ENCODE peak calls at places on chromosome 17, in ten cellular contexts. One of them, this sample, is unnamed.

GRCh38 chr17:44389723-44390202 is 314 bp upstream of the ITGA2B start:
- ATAC-seq in lower lobe of right lung: no peak
- ATAC-seq in body of pancreas: no peak
- ATAC-seq in left cardiac atrium: no peak
- ATAC-seq in activated naive CD8-positive, alpha-beta T cell treated with anti-CD3 and anti-CD28 coated beads, Interleukin-2, amount 10 ng/mL, durations not matched to agents 7 days and 5 days: no peak
- ATAC-seq in sciatic nerve: no peak
- ATAC-seq in natural killer cell: peak
- ATAC-seq in CD4-positive, alpha-beta T cell: no peak
- ATAC-seq in Right ventricle myocardium inferior: no peak
- ATAC-seq in T-helper 17 cell: no peak
- ATAC-seq in this sample: no peak

GRCh38 chr17:49079840-49080663 is 52.5 kb upstream of the B4GALNT2 start:
- ATAC-seq in body of pancreas: no peak
- ATAC-seq in sciatic nerve: no peak
- ATAC-seq in activated naive CD8-positive, alpha-beta T cell treated with anti-CD3 and anti-CD28 coated beads, Interleukin-2, amount 10 ng/mL, durations not matched to agents 7 days and 5 days: no peak
- ATAC-seq in CD4-positive, alpha-beta T cell: no peak
- ATAC-seq in natural killer cell: no peak
- ATAC-seq in Right ventricle myocardium inferior: no peak
- ATAC-seq in left cardiac atrium: no peak
- ATAC-seq in T-helper 17 cell: no peak
- ATAC-seq in lower lobe of right lung: no peak
- ATAC-seq in this sample: no peak

GRCh38 chr17:32610027-32610650 is 123.3 kb downstream of the CDK5R1 start:
- ATAC-seq in left cardiac atrium: no peak
- ATAC-seq in body of pancreas: no peak
- ATAC-seq in T-helper 17 cell: no peak
- ATAC-seq in CD4-positive, alpha-beta T cell: no peak
- ATAC-seq in sciatic nerve: no peak
- ATAC-seq in activated naive CD8-positive, alpha-beta T cell treated with anti-CD3 and anti-CD28 coated beads, Interleukin-2, amount 10 ng/mL, durations not matched to agents 7 days and 5 days: no peak
- ATAC-seq in Right ventricle myocardium inferior: no peak
- ATAC-seq in natural killer cell: no peak
- ATAC-seq in lower lobe of right lung: no peak
- ATAC-seq in this sample: no peak

GRCh38 chr17:81408049-81408448 is 12.8 kb downstream of the BAHCC1 start:
- ATAC-seq in T-helper 17 cell: no peak
- ATAC-seq in Right ventricle myocardium inferior: no peak
- ATAC-seq in natural killer cell: no peak
- ATAC-seq in sciatic nerve: no peak
- ATAC-seq in activated naive CD8-positive, alpha-beta T cell treated with anti-CD3 and anti-CD28 coated beads, Interleukin-2, amount 10 ng/mL, durations not matched to agents 7 days and 5 days: no peak
- ATAC-seq in body of pancreas: no peak
- ATAC-seq in left cardiac atrium: no peak
- ATAC-seq in CD4-positive, alpha-beta T cell: no peak
- ATAC-seq in lower lobe of right lung: no peak
- ATAC-seq in this sample: no peak

GRCh38 chr17:78293896-78294295 is 62.5 kb downstream of the TMEM235 start:
- ATAC-seq in T-helper 17 cell: no peak
- ATAC-seq in activated naive CD8-positive, alpha-beta T cell treated with anti-CD3 and anti-CD28 coated beads, Interleukin-2, amount 10 ng/mL, durations not matched to agents 7 days and 5 days: no peak
- ATAC-seq in Right ventricle myocardium inferior: no peak
- ATAC-seq in lower lobe of right lung: no peak
- ATAC-seq in body of pancreas: no peak
- ATAC-seq in left cardiac atrium: no peak
- ATAC-seq in natural killer cell: no peak
- ATAC-seq in sciatic nerve: no peak
- ATAC-seq in CD4-positive, alpha-beta T cell: no peak
- ATAC-seq in this sample: no peak

GRCh38 chr17:40612510-40613244 is 34.9 kb downstream of the SMARCE1 start:
- ATAC-seq in activated naive CD8-positive, alpha-beta T cell treated with anti-CD3 and anti-CD28 coated beads, Interleukin-2, amount 10 ng/mL, durations not matched to agents 7 days and 5 days: peak
- ATAC-seq in CD4-positive, alpha-beta T cell: peak
- ATAC-seq in T-helper 17 cell: peak
- ATAC-seq in natural killer cell: no peak
- ATAC-seq in lower lobe of right lung: peak
- ATAC-seq in sciatic nerve: no peak
- ATAC-seq in body of pancreas: no peak
- ATAC-seq in Right ventricle myocardium inferior: no peak
- ATAC-seq in left cardiac atrium: no peak
- ATAC-seq in this sample: no peak

GRCh38 chr17:5272313-5272712 is 9.8 kb upstream of the RABEP1 start:
- ATAC-seq in body of pancreas: no peak
- ATAC-seq in CD4-positive, alpha-beta T cell: no peak
- ATAC-seq in activated naive CD8-positive, alpha-beta T cell treated with anti-CD3 and anti-CD28 coated beads, Interleukin-2, amount 10 ng/mL, durations not matched to agents 7 days and 5 days: no peak
- ATAC-seq in natural killer cell: no peak
- ATAC-seq in lower lobe of right lung: no peak
- ATAC-seq in sciatic nerve: no peak
- ATAC-seq in Right ventricle myocardium inferior: no peak
- ATAC-seq in T-helper 17 cell: no peak
- ATAC-seq in left cardiac atrium: no peak
- ATAC-seq in this sample: peak

GRCh38 chr17:4818276-4818675 is 11.3 kb downstream of the PLD2 start:
- ATAC-seq in left cardiac atrium: no peak
- ATAC-seq in lower lobe of right lung: no peak
- ATAC-seq in activated naive CD8-positive, alpha-beta T cell treated with anti-CD3 and anti-CD28 coated beads, Interleukin-2, amount 10 ng/mL, durations not matched to agents 7 days and 5 days: no peak
- ATAC-seq in Right ventricle myocardium inferior: no peak
- ATAC-seq in body of pancreas: no peak
- ATAC-seq in CD4-positive, alpha-beta T cell: no peak
- ATAC-seq in sciatic nerve: no peak
- ATAC-seq in natural killer cell: no peak
- ATAC-seq in T-helper 17 cell: no peak
- ATAC-seq in this sample: no peak

GRCh38 chr17:43401293-43401692 is 2.5 kb downstream of the ARL4D start:
- ATAC-seq in CD4-positive, alpha-beta T cell: no peak
- ATAC-seq in natural killer cell: no peak
- ATAC-seq in body of pancreas: no peak
- ATAC-seq in sciatic nerve: no peak
- ATAC-seq in lower lobe of right lung: peak
- ATAC-seq in left cardiac atrium: peak
- ATAC-seq in Right ventricle myocardium inferior: no peak
- ATAC-seq in T-helper 17 cell: no peak
- ATAC-seq in activated naive CD8-positive, alpha-beta T cell treated with anti-CD3 and anti-CD28 coated beads, Interleukin-2, amount 10 ng/mL, durations not matched to agents 7 days and 5 days: no peak
- ATAC-seq in this sample: peak

GRCh38 chr17:43019418-43019817 is 2.8 kb downstream of the VAT1 start:
- ATAC-seq in T-helper 17 cell: no peak
- ATAC-seq in sciatic nerve: no peak
- ATAC-seq in left cardiac atrium: no peak
- ATAC-seq in CD4-positive, alpha-beta T cell: no peak
- ATAC-seq in body of pancreas: no peak
- ATAC-seq in activated naive CD8-positive, alpha-beta T cell treated with anti-CD3 and anti-CD28 coated beads, Interleukin-2, amount 10 ng/mL, durations not matched to agents 7 days and 5 days: no peak
- ATAC-seq in natural killer cell: no peak
- ATAC-seq in Right ventricle myocardium inferior: no peak
- ATAC-seq in lower lobe of right lung: no peak
- ATAC-seq in this sample: no peak

GRCh38 chr17:65856865-65857264 is 295.4 kb upstream of the AXIN2 start:
- ATAC-seq in Right ventricle myocardium inferior: no peak
- ATAC-seq in natural killer cell: no peak
- ATAC-seq in lower lobe of right lung: no peak
- ATAC-seq in left cardiac atrium: no peak
- ATAC-seq in T-helper 17 cell: no peak
- ATAC-seq in body of pancreas: no peak
- ATAC-seq in activated naive CD8-positive, alpha-beta T cell treated with anti-CD3 and anti-CD28 coated beads, Interleukin-2, amount 10 ng/mL, durations not matched to agents 7 days and 5 days: no peak
- ATAC-seq in sciatic nerve: no peak
- ATAC-seq in CD4-positive, alpha-beta T cell: no peak
- ATAC-seq in this sample: peak

GRCh38 chr17:17724991-17725852 is 44.0 kb downstream of the RAI1 start:
- ATAC-seq in activated naive CD8-positive, alpha-beta T cell treated with anti-CD3 and anti-CD28 coated beads, Interleukin-2, amount 10 ng/mL, durations not matched to agents 7 days and 5 days: no peak
- ATAC-seq in sciatic nerve: peak
- ATAC-seq in Right ventricle myocardium inferior: no peak
- ATAC-seq in lower lobe of right lung: no peak
- ATAC-seq in body of pancreas: no peak
- ATAC-seq in T-helper 17 cell: no peak
- ATAC-seq in natural killer cell: no peak
- ATAC-seq in left cardiac atrium: no peak
- ATAC-seq in CD4-positive, alpha-beta T cell: no peak
- ATAC-seq in this sample: no peak

GRCh38 chr17:75430159-75430748 is 24.8 kb upstream of the GRB2 start:
- ATAC-seq in left cardiac atrium: peak
- ATAC-seq in CD4-positive, alpha-beta T cell: no peak
- ATAC-seq in natural killer cell: no peak
- ATAC-seq in Right ventricle myocardium inferior: peak
- ATAC-seq in body of pancreas: no peak
- ATAC-seq in sciatic nerve: peak
- ATAC-seq in T-helper 17 cell: no peak
- ATAC-seq in lower lobe of right lung: peak
- ATAC-seq in activated naive CD8-positive, alpha-beta T cell treated with anti-CD3 and anti-CD28 coated beads, Interleukin-2, amount 10 ng/mL, durations not matched to agents 7 days and 5 days: no peak
- ATAC-seq in this sample: peak

GRCh38 chr17:68197997-68198930 is 49.6 kb upstream of the AMZ2 start:
- ATAC-seq in natural killer cell: no peak
- ATAC-seq in lower lobe of right lung: peak
- ATAC-seq in CD4-positive, alpha-beta T cell: no peak
- ATAC-seq in Right ventricle myocardium inferior: no peak
- ATAC-seq in body of pancreas: no peak
- ATAC-seq in sciatic nerve: no peak
- ATAC-seq in T-helper 17 cell: no peak
- ATAC-seq in left cardiac atrium: no peak
- ATAC-seq in activated naive CD8-positive, alpha-beta T cell treated with anti-CD3 and anti-CD28 coated beads, Interleukin-2, amount 10 ng/mL, durations not matched to agents 7 days and 5 days: no peak
- ATAC-seq in this sample: no peak

GRCh38 chr17:81409190-81409935 is 14.1 kb downstream of the BAHCC1 start:
- ATAC-seq in T-helper 17 cell: no peak
- ATAC-seq in CD4-positive, alpha-beta T cell: no peak
- ATAC-seq in natural killer cell: no peak
- ATAC-seq in activated naive CD8-positive, alpha-beta T cell treated with anti-CD3 and anti-CD28 coated beads, Interleukin-2, amount 10 ng/mL, durations not matched to agents 7 days and 5 days: no peak
- ATAC-seq in body of pancreas: no peak
- ATAC-seq in Right ventricle myocardium inferior: no peak
- ATAC-seq in sciatic nerve: no peak
- ATAC-seq in lower lobe of right lung: no peak
- ATAC-seq in left cardiac atrium: no peak
- ATAC-seq in this sample: no peak

GRCh38 chr17:79147791-79148506 is 73.3 kb downstream of the ENGASE start:
- ATAC-seq in T-helper 17 cell: no peak
- ATAC-seq in body of pancreas: no peak
- ATAC-seq in natural killer cell: no peak
- ATAC-seq in Right ventricle myocardium inferior: no peak
- ATAC-seq in sciatic nerve: no peak
- ATAC-seq in activated naive CD8-positive, alpha-beta T cell treated with anti-CD3 and anti-CD28 coated beads, Interleukin-2, amount 10 ng/mL, durations not matched to agents 7 days and 5 days: no peak
- ATAC-seq in lower lobe of right lung: no peak
- ATAC-seq in CD4-positive, alpha-beta T cell: no peak
- ATAC-seq in left cardiac atrium: no peak
- ATAC-seq in this sample: no peak

GRCh38 chr17:17341452-17341851 is 38.3 kb downstream of the NT5M start:
- ATAC-seq in activated naive CD8-positive, alpha-beta T cell treated with anti-CD3 and anti-CD28 coated beads, Interleukin-2, amount 10 ng/mL, durations not matched to agents 7 days and 5 days: no peak
- ATAC-seq in Right ventricle myocardium inferior: no peak
- ATAC-seq in T-helper 17 cell: no peak
- ATAC-seq in natural killer cell: no peak
- ATAC-seq in sciatic nerve: no peak
- ATAC-seq in body of pancreas: no peak
- ATAC-seq in CD4-positive, alpha-beta T cell: no peak
- ATAC-seq in left cardiac atrium: peak
- ATAC-seq in lower lobe of right lung: no peak
- ATAC-seq in this sample: no peak

GRCh38 chr17:78628547-78629435 is 51.6 kb upstream of the DNAH17 start:
- ATAC-seq in sciatic nerve: no peak
- ATAC-seq in natural killer cell: no peak
- ATAC-seq in T-helper 17 cell: no peak
- ATAC-seq in CD4-positive, alpha-beta T cell: no peak
- ATAC-seq in lower lobe of right lung: no peak
- ATAC-seq in body of pancreas: no peak
- ATAC-seq in activated naive CD8-positive, alpha-beta T cell treated with anti-CD3 and anti-CD28 coated beads, Interleukin-2, amount 10 ng/mL, durations not matched to agents 7 days and 5 days: no peak
- ATAC-seq in left cardiac atrium: no peak
- ATAC-seq in Right ventricle myocardium inferior: no peak
- ATAC-seq in this sample: no peak

GRCh38 chr17:11028349-11028748 is 190.5 kb upstream of the PIRT start:
- ATAC-seq in body of pancreas: no peak
- ATAC-seq in activated naive CD8-positive, alpha-beta T cell treated with anti-CD3 and anti-CD28 coated beads, Interleukin-2, amount 10 ng/mL, durations not matched to agents 7 days and 5 days: no peak
- ATAC-seq in lower lobe of right lung: no peak
- ATAC-seq in Right ventricle myocardium inferior: no peak
- ATAC-seq in CD4-positive, alpha-beta T cell: no peak
- ATAC-seq in sciatic nerve: no peak
- ATAC-seq in T-helper 17 cell: no peak
- ATAC-seq in natural killer cell: no peak
- ATAC-seq in left cardiac atrium: no peak
- ATAC-seq in this sample: no peak

GRCh38 chr17:61335105-61335844 is 64.4 kb upstream of the TBX2 start:
- ATAC-seq in CD4-positive, alpha-beta T cell: no peak
- ATAC-seq in sciatic nerve: peak
- ATAC-seq in activated naive CD8-positive, alpha-beta T cell treated with anti-CD3 and anti-CD28 coated beads, Interleukin-2, amount 10 ng/mL, durations not matched to agents 7 days and 5 days: no peak
- ATAC-seq in body of pancreas: no peak
- ATAC-seq in left cardiac atrium: no peak
- ATAC-seq in lower lobe of right lung: peak
- ATAC-seq in T-helper 17 cell: no peak
- ATAC-seq in natural killer cell: no peak
- ATAC-seq in Right ventricle myocardium inferior: no peak
- ATAC-seq in this sample: no peak

GRCh38 chr17:17926840-17927449 is 45.3 kb downstream of the TOM1L2 start:
- ATAC-seq in CD4-positive, alpha-beta T cell: no peak
- ATAC-seq in left cardiac atrium: no peak
- ATAC-seq in activated naive CD8-positive, alpha-beta T cell treated with anti-CD3 and anti-CD28 coated beads, Interleukin-2, amount 10 ng/mL, durations not matched to agents 7 days and 5 days: no peak
- ATAC-seq in body of pancreas: peak
- ATAC-seq in lower lobe of right lung: no peak
- ATAC-seq in sciatic nerve: no peak
- ATAC-seq in Right ventricle myocardium inferior: peak
- ATAC-seq in T-helper 17 cell: no peak
- ATAC-seq in natural killer cell: no peak
- ATAC-seq in this sample: no peak

GRCh38 chr17:65855675-65856074 is 294.2 kb upstream of the AXIN2 start:
- ATAC-seq in CD4-positive, alpha-beta T cell: no peak
- ATAC-seq in Right ventricle myocardium inferior: no peak
- ATAC-seq in lower lobe of right lung: no peak
- ATAC-seq in left cardiac atrium: no peak
- ATAC-seq in sciatic nerve: no peak
- ATAC-seq in natural killer cell: no peak
- ATAC-seq in body of pancreas: no peak
- ATAC-seq in T-helper 17 cell: no peak
- ATAC-seq in activated naive CD8-positive, alpha-beta T cell treated with anti-CD3 and anti-CD28 coated beads, Interleukin-2, amount 10 ng/mL, durations not matched to agents 7 days and 5 days: no peak
- ATAC-seq in this sample: no peak

This sample was measured in SK-N-SH treated with all-trans-retinoic acid at 6 μM for 48 hours.